ENCODE peak calls at places on chromosomes 2 and 18, in ten cellular contexts. C is IMR-90; B is heart left ventricle; M is fibroblast of the aortic adventitia; T is adrenal gland; E is effector memory CD4-positive, alpha-beta T cell; Y is vagina; K is upper lobe of right lung; X is GM23338; N is uterus. W is an unnamed sample.

GRCh38 chr2:188983427-188984101 is 9.4 kb downstream of the COL3A1 start:
- DNase-seq in C (peak; percentile 78), B (no peak), M (peak; percentile 83), T (no peak), E (no peak), Y (no peak), K (no peak), X (peak; percentile 72), N (no peak), W (peak; percentile 79)

GRCh38 chr2:19045151-19045550 is 313.3 kb downstream of the OSR1 start:
- DNase-seq in C (no peak), B (no peak), M (no peak), T (no peak), E (no peak), Y (no peak), K (no peak), X (no peak), N (no peak), W (no peak)

GRCh38 chr18:44568986-44569385 is 111.7 kb upstream of the SETBP1 start:
- DNase-seq in C (no peak), B (no peak), M (no peak), T (no peak), E (no peak), Y (no peak), K (no peak), X (no peak), N (no peak), W (peak; percentile 41)

GRCh38 chr2:196372811-196373664 is 201.7 kb upstream of the STK17B start:
- DNase-seq in C (no peak), B (no peak), M (peak; percentile 75), T (no peak), E (no peak), Y (no peak), K (no peak), X (no peak), N (no peak), W (peak; percentile 46)

GRCh38 chr2:172693037-172693436 is 42.6 kb upstream of the RAPGEF4 start:
- DNase-seq in C (peak; percentile 99), B (peak; percentile 52), M (peak; percentile 97), T (peak; percentile 59), E (no peak), Y (no peak), K (no peak), X (no peak), N (peak; percentile 89), W (peak; percentile 97)

GRCh38 chr2:182144780-182145170 is 159.1 kb downstream of the PPP1R1C start:
- DNase-seq in C (no peak), B (peak; percentile 26), M (peak; percentile 19), T (no peak), E (no peak), Y (no peak), K (no peak), X (no peak), N (no peak), W (peak; percentile 39)

GRCh38 chr2:191571163-191571769 is 106.7 kb upstream of the NABP1 start:
- DNase-seq in C (peak; percentile 75), B (no peak), M (peak; percentile 84), T (no peak), E (no peak), Y (no peak), K (no peak), X (peak; percentile 67), N (no peak), W (peak; percentile 88)

GRCh38 chr2:188348974-188349500 is 57.4 kb downstream of the GULP1 start:
- DNase-seq in C (peak; percentile 8), B (no peak), M (no peak), T (no peak), E (no peak), Y (no peak), K (no peak), X (no peak), N (no peak), W (no peak)

GRCh38 chr2:161995553-161996016 is 78.4 kb downstream of the DPP4 start:
- DNase-seq in C (no peak), B (no peak), M (no peak), T (no peak), E (no peak), Y (no peak), K (no peak), X (no peak), N (no peak), W (peak; percentile 17)

GRCh38 chr2:161991991-161992390 is 82.0 kb downstream of the DPP4 start:
- DNase-seq in C (peak; percentile 37), B (no peak), M (no peak), T (no peak), E (no peak), Y (no peak), K (no peak), X (no peak), N (no peak), W (no peak)

GRCh38 chr2:161990741-161991140 is 83.3 kb downstream of the DPP4 start:
- DNase-seq in C (peak; percentile 96), B (no peak), M (peak; percentile 92), T (no peak), E (no peak), Y (no peak), K (no peak), X (no peak), N (no peak), W (peak; percentile 96)

GRCh38 chr2:161992526-161992925 is 81.5 kb downstream of the DPP4 start:
- DNase-seq in C (no peak), B (no peak), M (no peak), T (no peak), E (peak; percentile 4), Y (no peak), K (no peak), X (no peak), N (no peak), W (peak; percentile 20)

GRCh38 chr2:161994766-161995165 is 79.2 kb downstream of the DPP4 start:
- DNase-seq in C (no peak), B (no peak), M (no peak), T (no peak), E (no peak), Y (no peak), K (no peak), X (no peak), N (no peak), W (no peak)
- H3K4me3 ChIP-seq in C (no peak overlapping the region), B (no peak overlapping the region), M (no peak overlapping the region), T (no peak overlapping the region), E (peak overlapping the region; percentile 38), Y (no peak overlapping the region), K (no peak overlapping the region), X (no peak overlapping the region), N (no peak overlapping the region), W (no peak overlapping the region)

GRCh38 chr2:118856978-118857676 is 9.7 kb upstream of the EN1 start:
- DNase-seq in C (no peak), B (no peak), M (no peak), T (no peak), E (no peak), Y (no peak), K (peak; percentile 54), X (peak; percentile 48), N (no peak), W (no peak)

GRCh38 chr2:118856330-118856977 is 9.0 kb upstream of the EN1 start:
- DNase-seq in C (no peak), B (no peak), M (no peak), T (no peak), E (no peak), Y (no peak), K (peak; percentile 45), X (no peak), N (no peak), W (no peak)

GRCh38 chr2:118854507-118855300 is 7.3 kb upstream of the EN1 start:
- DNase-seq in C (no peak), B (no peak), M (no peak), T (no peak), E (no peak), Y (no peak), K (no peak), X (peak; percentile 70), N (no peak), W (no peak)

GRCh38 chr2:118853647-118854367 is 6.4 kb upstream of the EN1 start:
- DNase-seq in C (no peak), B (no peak), M (no peak), T (no peak), E (no peak), Y (no peak), K (no peak), X (peak; percentile 62), N (no peak), W (no peak)

DNA sequence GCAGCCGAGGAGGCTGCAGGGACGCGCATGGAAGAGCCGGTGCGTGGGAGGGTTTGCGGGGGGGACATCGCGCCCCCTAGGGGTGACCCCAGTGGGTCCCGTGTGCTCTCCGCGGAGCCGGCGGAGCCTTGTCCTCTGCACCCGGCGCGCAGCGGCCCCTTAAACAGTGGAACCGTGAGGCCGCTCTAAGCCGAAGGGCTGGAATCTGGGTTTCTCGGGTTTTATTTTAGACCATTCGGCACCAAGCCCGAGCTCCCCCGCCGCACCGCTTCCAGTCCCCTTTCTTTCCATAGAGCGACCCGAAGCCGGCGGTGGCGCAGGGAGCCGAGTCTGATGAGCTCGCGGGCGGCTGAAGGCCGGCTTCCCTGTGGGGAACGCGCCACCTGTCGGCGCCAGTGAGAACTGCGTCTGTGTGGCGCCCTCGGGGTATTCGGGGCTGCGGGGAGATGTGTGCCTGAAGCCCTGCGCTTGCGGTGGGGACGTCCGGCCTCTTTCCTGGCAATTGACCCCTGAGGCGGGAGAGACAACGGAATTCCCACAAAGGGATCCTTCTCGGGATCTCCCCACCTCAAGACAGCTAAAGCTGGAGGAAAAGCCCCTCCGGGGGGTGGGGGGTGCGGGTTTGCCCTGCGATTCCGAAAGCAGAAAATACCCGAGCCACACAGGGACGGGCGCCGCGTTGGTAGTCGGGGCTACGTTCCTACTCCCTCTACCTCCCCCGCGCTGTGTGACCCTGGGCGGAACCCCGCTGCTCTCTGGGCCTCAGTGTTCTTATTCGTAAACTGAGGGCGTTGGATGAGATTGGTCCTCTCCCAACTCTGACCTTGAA is 8.2 kb upstream of the EN1 start:
- DNase-seq in C (peak; percentile 52), B (peak; percentile 68), M (peak; percentile 74), T (peak; percentile 80), E (peak; percentile 45), Y (no peak), K (peak; percentile 89), X (peak; percentile 94), N (peak; percentile 40), W (peak; percentile 74)
- H3K4me3 ChIP-seq in C (no peak overlapping the region), B (peak overlapping the region; percentile 16), M (peak overlapping the region; percentile 53), T (no peak overlapping the region), E (peak overlapping the region; percentile 36), Y (peak overlapping the region; percentile 16), K (peak overlapping the region; percentile 23), X (peak overlapping the region; percentile 60), N (no peak overlapping the region), W (peak overlapping the region; percentile 24)

DNA sequence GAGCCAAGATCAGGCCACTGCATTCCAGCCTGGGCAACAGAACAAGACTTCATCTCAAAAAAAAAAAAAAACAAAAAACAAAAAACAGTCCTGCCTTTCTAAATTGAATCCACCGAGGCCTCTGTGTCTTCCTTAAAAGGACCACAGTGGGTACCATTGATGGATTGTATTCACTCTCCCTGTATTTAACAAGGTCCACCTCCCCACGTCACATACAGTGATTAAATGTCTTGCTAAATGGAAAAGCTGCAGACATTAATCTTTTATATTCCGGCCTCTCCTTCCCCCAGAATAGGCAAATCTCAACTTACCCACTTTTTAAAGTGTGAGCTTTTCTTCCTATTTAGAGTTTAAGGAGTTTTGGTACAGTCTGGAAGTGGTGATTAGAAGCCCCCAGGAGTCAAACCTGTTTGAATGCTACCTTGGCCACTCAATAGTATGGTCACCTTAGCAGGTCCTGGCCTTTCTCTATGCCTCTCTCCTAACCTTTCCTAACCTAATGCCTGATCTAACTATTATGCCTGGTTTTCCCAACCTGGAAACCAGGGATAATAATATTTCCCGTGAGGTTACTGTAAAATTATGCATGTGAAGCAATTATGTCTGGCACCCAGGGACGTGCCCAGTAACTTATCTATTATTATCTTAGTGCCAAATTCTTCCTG is 3.3 kb downstream of the NFE2L2 start:
- DNase-seq in C (no peak), B (no peak), M (peak; percentile 52), T (no peak), E (no peak), Y (no peak), K (no peak), X (no peak), N (no peak), W (no peak)
- H3K4me3 ChIP-seq in C (peak overlapping the region; percentile 69), B (peak overlapping the region; percentile 84), M (peak overlapping the region; percentile 75), T (no peak overlapping the region), E (peak overlapping the region; percentile 9), Y (peak overlapping the region; percentile 97), K (peak overlapping the region; percentile 91), X (peak overlapping the region; percentile 79), N (peak overlapping the region; percentile 88), W (peak overlapping the region; percentile 88)

GRCh38 chr2:47311764-47312503 is 91.0 kb upstream of the MSH2 start:
- DNase-seq in C (no peak), B (no peak), M (no peak), T (no peak), E (no peak), Y (no peak), K (no peak), X (no peak), N (no peak), W (no peak)

GRCh38 chr2:47310801-47311560 is 92.0 kb upstream of the MSH2 start:
- DNase-seq in C (no peak), B (peak; percentile 45), M (no peak), T (no peak), E (no peak), Y (no peak), K (no peak), X (no peak), N (peak; percentile 32), W (no peak)

GRCh38 chr2:47309472-47309951 is 93.4 kb upstream of the MSH2 start:
- DNase-seq in C (no peak), B (no peak), M (no peak), T (no peak), E (no peak), Y (no peak), K (no peak), X (no peak), N (no peak), W (no peak)

GRCh38 chr2:47312504-47312875 is 90.5 kb upstream of the MSH2 start:
- DNase-seq in C (no peak), B (no peak), M (no peak), T (no peak), E (no peak), Y (no peak), K (no peak), X (no peak), N (no peak), W (no peak)

DNA sequence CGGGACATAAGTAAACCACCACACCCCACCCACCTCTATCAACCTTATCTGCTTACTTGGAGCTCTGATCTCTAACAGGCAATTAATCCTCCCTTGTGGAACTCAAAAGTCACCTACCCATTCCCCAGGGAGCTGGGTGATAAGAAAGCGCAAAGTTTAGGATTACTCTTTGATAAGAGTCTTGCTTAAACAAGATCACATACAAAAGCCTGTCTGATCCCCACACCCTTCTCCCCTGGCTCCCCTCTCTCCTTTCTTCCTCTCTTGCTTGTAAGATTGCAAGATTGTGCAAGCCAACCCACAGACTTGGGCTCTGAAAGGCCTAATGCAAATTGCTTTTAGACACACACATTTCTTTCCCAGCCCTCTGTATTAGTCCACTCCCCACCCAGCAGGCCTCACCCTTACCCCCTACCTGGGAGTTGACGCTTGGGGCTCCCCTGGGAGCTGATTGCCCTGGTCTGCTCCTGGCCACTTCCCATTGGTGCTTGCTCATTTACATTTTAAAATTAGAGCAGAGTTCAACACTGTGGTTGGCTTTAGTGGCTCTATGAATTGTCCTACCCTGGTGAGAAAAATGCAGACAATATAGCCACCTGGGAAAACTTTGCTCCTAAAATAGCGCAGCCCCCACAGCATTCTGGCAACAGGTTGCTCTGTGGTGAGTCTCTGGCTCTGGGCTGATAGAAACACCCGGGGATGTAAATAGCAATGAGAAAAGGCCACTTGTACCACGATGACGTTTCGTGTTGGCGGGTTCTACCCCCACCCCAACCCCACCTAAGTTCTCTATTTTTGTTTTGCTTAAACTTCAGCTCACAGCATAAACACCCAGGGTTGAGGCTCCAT is 92.8 kb upstream of the MSH2 start:
- DNase-seq in C (peak; percentile 51), B (peak; percentile 30), M (peak; percentile 76), T (no peak), E (no peak), Y (no peak), K (no peak), X (peak; percentile 15), N (no peak), W (peak; percentile 85)
- H3K4me3 ChIP-seq in C (no peak overlapping the region), B (no peak overlapping the region), M (no peak overlapping the region), T (no peak overlapping the region), E (no peak overlapping the region), Y (no peak overlapping the region), K (no peak overlapping the region), X (no peak overlapping the region), N (no peak overlapping the region), W (no peak overlapping the region)

W was measured in choroid plexus epithelial cell.